ENCODE peak calls at places on chromosomes 3 and 15, in seven cellular contexts. Q is HCT116, T is suprapubic skin, C is GM23338, O is HL-60, Y is transverse colon, K is K562. N is an unnamed sample.
A peak's percentile ranks its signal among the peaks of the same experiment; 100 is the strongest.

GRCh38 chr15:89851665-89852341 is 37.2 kb upstream of the ANPEP start:
- DNase-seq in O (no peak), Y (no peak), Q (no peak), C (no peak), K (no peak), T (no peak), N (no peak)

GRCh38 chr3:169813757-169814517 is 1.2 kb upstream of the LRRC34 start:
- DNase-seq in K (no peak), C (peak; percentile 92), Y (peak; percentile 75), T (no peak), O (peak; percentile 69), Q (no peak), N (no peak)

GRCh38 chr3:189953551-189953950 is 167.1 kb downstream of the P3H2 start:
- DNase-seq in Y (no peak), Q (no peak), T (no peak), C (no peak), K (no peak), O (no peak), N (no peak)

GRCh38 chr15:83978588-83978987 is 257.0 kb upstream of the GOLGA6L4 start:
- DNase-seq in Q (no peak), O (no peak), Y (no peak), C (no peak), K (no peak), T (no peak), N (no peak)

GRCh38 chr3:107365051-107365450 is 12.2 kb upstream of the CCDC54 start:
- DNase-seq in Y (no peak), K (no peak), T (no peak), C (no peak), Q (no peak), O (no peak), N (no peak)

GRCh38 chr3:28139288-28139687 is 102.1 kb upstream of the CMC1 start:
- DNase-seq in K (no peak), O (no peak), Y (no peak), Q (no peak), T (no peak), C (no peak), N (no peak)

GRCh38 chr15:39287322-39288195 is 293.3 kb upstream of the THBS1 start:
- DNase-seq in Q (no peak), Y (no peak), O (no peak), C (no peak), T (no peak), K (no peak), N (no peak)

GRCh38 chr3:133941390-133941789 is 45.7 kb upstream of the RAB6B start:
- DNase-seq in Q (no peak), K (no peak), T (peak; percentile 41), Y (no peak), C (peak; percentile 23), O (no peak), N (no peak)

GRCh38 chr3:188262913-188263683 is 109.1 kb downstream of the LPP start:
- DNase-seq in Y (no peak), Q (no peak), T (no peak), C (no peak), K (no peak), O (no peak), N (no peak)

GRCh38 chr3:172378439-172378838 is 69.8 kb downstream of the GHSR start:
- DNase-seq in T (no peak), C (no peak), Y (no peak), Q (no peak), O (no peak), K (no peak), N (no peak)

GRCh38 chr3:179464296-179465092 is 13.2 kb upstream of the GNB4 start:
- DNase-seq in Q (no peak), T (no peak), O (peak; percentile 61), Y (no peak), K (no peak), C (peak; percentile 30), N (no peak)

GRCh38 chr15:38611228-38611627 is 46.6 kb upstream of the RASGRP1 start:
- DNase-seq in T (no peak), C (no peak), K (no peak), O (no peak), Y (no peak), Q (no peak), N (no peak)

GRCh38 chr15:87961851-87962816 is 294.4 kb downstream of the NTRK3 start:
- DNase-seq in C (no peak), Q (no peak), Y (no peak), K (no peak), T (no peak), O (no peak), N (no peak)

GRCh38 chr15:72445426-72445825 is 28.7 kb upstream of the ARIH1 start:
- DNase-seq in O (no peak), C (no peak), Q (no peak), T (no peak), Y (no peak), K (no peak), N (no peak)

GRCh38 chr15:52331490-52332240 is 36.1 kb upstream of the MYO5C start:
- DNase-seq in Y (peak; percentile 23), Q (peak; percentile 10), K (no peak), O (no peak), T (no peak), C (peak; percentile 33), N (no peak)

GRCh38 chr3:17157713-17158112 is 273.0 kb downstream of the PLCL2 start:
- DNase-seq in C (no peak), K (no peak), T (no peak), Q (no peak), Y (no peak), O (no peak), N (no peak)

GRCh38 chr3:49021813-49022720 is at the start of gene NDUFAF3:
- DNase-seq in Q (peak; percentile 90), K (peak; percentile 74), Y (peak; percentile 95), T (peak; percentile 96), C (peak; percentile 94), O (peak; percentile 90), N (no peak)

GRCh38 chr3:54988302-54989022 is 60.6 kb upstream of the LRTM1 start:
- DNase-seq in O (no peak), Y (no peak), T (peak; percentile 62), K (no peak), Q (no peak), C (no peak), N (peak; percentile 55)
- TF ChIP-seq POLR2AphosphoS5 in O (no peak), Y (no peak), T (no peak), K (no peak), Q (no peak), C (no peak), N (no peak)

GRCh38 chr3:30617653-30618052 is 11.3 kb downstream of the TGFBR2 start:
- DNase-seq in O (no peak), K (no peak), C (no peak), Q (no peak), T (no peak), Y (no peak), N (no peak)
- H3K4me3 ChIP-seq in O (no peak overlapping the region), K (no peak overlapping the region), C (no peak overlapping the region), Q (no peak overlapping the region), T (no peak overlapping the region), Y (no peak overlapping the region), N (no peak overlapping the region)

GRCh38 chr3:138281561-138281960 is 48.1 kb downstream of the NME9 start:
- DNase-seq in T (no peak), K (no peak), O (no peak), Q (no peak), C (no peak), Y (no peak), N (no peak)
- TF ChIP-seq POLR2AphosphoS5 in T (no peak), K (no peak), O (no peak), Q (no peak), C (no peak), Y (no peak), N (no peak)

GRCh38 chr15:45112592-45113379 is 1.2 kb downstream of the DUOX2 start:
- DNase-seq in Q (no peak), K (no peak), C (peak; percentile 55), Y (no peak), O (no peak), T (no peak), N (no peak)
- H3K4me3 ChIP-seq in Q (no peak overlapping the region), K (no peak overlapping the region), C (peak overlapping the region; percentile 58), Y (peak overlapping the region; percentile 10), O (no peak overlapping the region), T (peak overlapping the region; percentile 30), N (peak overlapping the region; percentile 76)

GRCh38 chr3:159137966-159138365 is 336.1 kb downstream of the MFSD1 start:
- DNase-seq in Y (no peak), Q (no peak), K (no peak), C (no peak), O (no peak), T (no peak), N (no peak)

GRCh38 chr3:159144891-159145290 is 343.0 kb downstream of the MFSD1 start:
- DNase-seq in C (no peak), O (no peak), T (no peak), Y (no peak), K (no peak), Q (no peak), N (no peak)

GRCh38 chr3:159144472-159144871 is 342.6 kb downstream of the MFSD1 start:
- DNase-seq in Y (no peak), T (no peak), Q (no peak), C (no peak), O (no peak), K (no peak), N (no peak)

GRCh38 chr3:159139326-159139725 is 337.5 kb downstream of the MFSD1 start:
- DNase-seq in C (no peak), K (no peak), O (no peak), Q (no peak), T (no peak), Y (no peak), N (no peak)
- TF ChIP-seq POLR2AphosphoS5 in C (no peak), K (no peak), O (no peak), Q (no peak), T (no peak), Y (no peak), N (no peak)

DNA sequence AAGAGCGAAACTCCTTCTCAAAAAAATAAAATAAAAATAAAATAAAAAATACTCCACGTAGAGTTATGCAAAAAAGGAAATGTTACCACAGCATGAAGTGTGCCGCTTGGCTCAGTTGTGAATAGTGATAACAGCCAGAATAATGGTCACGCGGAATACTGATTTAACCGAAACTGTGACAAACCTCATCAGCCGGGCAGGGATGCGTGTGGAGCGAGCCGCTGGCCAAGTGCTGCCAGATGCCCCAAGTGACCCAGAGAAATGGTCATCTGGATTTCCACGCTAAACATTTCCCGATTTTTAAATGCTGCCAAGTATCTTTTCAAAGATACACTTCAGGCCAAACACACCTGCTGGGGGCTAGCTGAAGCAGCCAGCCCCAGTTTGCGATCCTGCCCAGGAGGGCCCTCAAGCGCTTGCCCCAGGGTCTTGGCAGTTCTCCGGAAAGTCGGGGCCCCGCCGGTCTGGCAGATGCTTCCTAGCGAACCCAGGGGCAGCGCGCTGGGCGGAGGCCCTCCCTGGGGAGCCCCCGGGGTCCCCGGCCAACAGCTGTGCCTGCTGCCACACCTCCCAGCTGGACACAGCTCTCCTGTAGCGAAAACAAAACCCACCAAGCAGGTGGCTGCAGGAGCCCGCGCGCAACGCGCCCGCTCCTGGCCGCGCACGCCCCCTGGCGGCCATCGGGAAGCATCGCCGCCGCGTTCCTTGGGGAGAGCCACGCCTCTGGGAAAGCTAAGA is 35.1 kb downstream of the CMTM6 start:
- DNase-seq in Y (peak; percentile 80), T (peak; percentile 71), K (peak; percentile 93), O (peak; percentile 63), Q (no peak), C (peak; percentile 77), N (no peak)
- H3K4me3 ChIP-seq in Y (peak overlapping the region; percentile 47), T (peak overlapping the region; percentile 45), K (no peak overlapping the region), O (peak overlapping the region; percentile 32), Q (no peak overlapping the region), C (peak overlapping the region; percentile 47), N (peak overlapping the region; percentile 61)

GRCh38 chr15:82835391-82835917 is 26.0 kb downstream of the WHAMM start:
- DNase-seq in O (no peak), Y (no peak), Q (no peak), T (no peak), C (no peak), K (no peak), N (no peak)
- TF ChIP-seq POLR2AphosphoS5 in O (no peak), Y (no peak), Q (no peak), T (no peak), C (no peak), K (no peak), N (no peak)